ENCODE peak calls at places on chromosome 12, in four cellular contexts. One of them, this sample, is unnamed.

GRCh38 chr12:16599081-16599480 is 6.9 kb downstream of the LMO3 start:
- DNase-seq in adipocyte: no peak
- DNase-seq in colonic mucosa: no peak
- DNase-seq in CD8-positive, alpha-beta memory T cell: no peak
- DNase-seq in this sample: no peak

GRCh38 chr12:30965613-30965985 is 39.1 kb downstream of the TSPAN11 start:
- DNase-seq in adipocyte: no peak
- DNase-seq in colonic mucosa: no peak
- DNase-seq in CD8-positive, alpha-beta memory T cell: no peak
- DNase-seq in this sample: no peak

GRCh38 chr12:112870267-112870980 is 36.3 kb upstream of the OAS1 start:
- DNase-seq in adipocyte: no peak
- DNase-seq in colonic mucosa: no peak
- DNase-seq in CD8-positive, alpha-beta memory T cell: no peak
- DNase-seq in this sample: no peak

GRCh38 chr12:42652048-42652447 is 62.5 kb upstream of the PRICKLE1 start:
- DNase-seq in adipocyte: no peak
- DNase-seq in colonic mucosa: no peak
- DNase-seq in CD8-positive, alpha-beta memory T cell: no peak
- DNase-seq in this sample: peak; percentile 16

GRCh38 chr12:26711569-26711968 is 121.4 kb downstream of the ITPR2 start:
- DNase-seq in adipocyte: peak; percentile 24
- DNase-seq in colonic mucosa: no peak
- DNase-seq in CD8-positive, alpha-beta memory T cell: no peak
- DNase-seq in this sample: no peak

GRCh38 chr12:47193066-47193465 is 113.3 kb upstream of the AMIGO2 start:
- DNase-seq in adipocyte: no peak
- DNase-seq in colonic mucosa: no peak
- DNase-seq in CD8-positive, alpha-beta memory T cell: peak; percentile 23
- DNase-seq in this sample: no peak

GRCh38 chr12:124581299-124581698 is 13.9 kb upstream of the NCOR2 start:
- DNase-seq in adipocyte: no peak
- DNase-seq in colonic mucosa: no peak
- DNase-seq in CD8-positive, alpha-beta memory T cell: no peak
- DNase-seq in this sample: no peak

GRCh38 chr12:89574736-89575208 is 48.9 kb upstream of the POC1B start:
- DNase-seq in adipocyte: peak; percentile 81
- DNase-seq in colonic mucosa: no peak
- DNase-seq in CD8-positive, alpha-beta memory T cell: no peak
- DNase-seq in this sample: peak; percentile 86

GRCh38 chr12:84697141-84697540 is 215.5 kb downstream of the SLC6A15 start:
- DNase-seq in adipocyte: peak; percentile 59
- DNase-seq in colonic mucosa: no peak
- DNase-seq in CD8-positive, alpha-beta memory T cell: no peak
- DNase-seq in this sample: peak; percentile 18

GRCh38 chr12:58459191-58459590 is 461.1 kb downstream of the LRIG3 start:
- DNase-seq in adipocyte: peak; percentile 3
- DNase-seq in colonic mucosa: no peak
- DNase-seq in CD8-positive, alpha-beta memory T cell: no peak
- DNase-seq in this sample: no peak

GRCh38 chr12:6375269-6376078 is at the start of gene SCNN1A:
- DNase-seq in adipocyte: no peak
- DNase-seq in colonic mucosa: peak; percentile 92
- DNase-seq in CD8-positive, alpha-beta memory T cell: no peak
- DNase-seq in this sample: peak; percentile 43

GRCh38 chr12:76158518-76159321 is 74.2 kb upstream of the NAP1L1 start:
- DNase-seq in adipocyte: peak; percentile 62
- DNase-seq in colonic mucosa: peak; percentile 45
- DNase-seq in CD8-positive, alpha-beta memory T cell: peak; percentile 26
- DNase-seq in this sample: peak; percentile 89

GRCh38 chr12:114408881-114409795 is 3.2 kb upstream of the TBX5 start:
- DNase-seq in adipocyte: no peak
- DNase-seq in colonic mucosa: no peak
- DNase-seq in CD8-positive, alpha-beta memory T cell: no peak
- DNase-seq in this sample: peak; percentile 21

GRCh38 chr12:26239127-26239500 is 43.7 kb downstream of the SSPN start:
- DNase-seq in adipocyte: no peak
- DNase-seq in colonic mucosa: no peak
- DNase-seq in CD8-positive, alpha-beta memory T cell: no peak
- DNase-seq in this sample: no peak

GRCh38 chr12:94207467-94208432 is 59.4 kb downstream of the PLXNC1 start:
- DNase-seq in adipocyte: peak; percentile 35
- DNase-seq in colonic mucosa: no peak
- DNase-seq in CD8-positive, alpha-beta memory T cell: no peak
- DNase-seq in this sample: peak; percentile 23

GRCh38 chr12:92735131-92735721 is 32.4 kb downstream of the PLEKHG7 start:
- DNase-seq in adipocyte: peak; percentile 92
- DNase-seq in colonic mucosa: no peak
- DNase-seq in CD8-positive, alpha-beta memory T cell: no peak
- DNase-seq in this sample: peak; percentile 94

GRCh38 chr12:80352476-80352875 is 91.6 kb upstream of the PTPRQ start:
- DNase-seq in adipocyte: peak; percentile 30
- DNase-seq in colonic mucosa: no peak
- DNase-seq in CD8-positive, alpha-beta memory T cell: no peak
- DNase-seq in this sample: peak; percentile 12

GRCh38 chr12:128811806-128812205 is 12.0 kb downstream of the SLC15A4 start:
- DNase-seq in adipocyte: no peak
- DNase-seq in colonic mucosa: no peak
- DNase-seq in CD8-positive, alpha-beta memory T cell: no peak
- DNase-seq in this sample: no peak

GRCh38 chr12:2231011-2231595 is 178.3 kb downstream of the CACNA1C start:
- DNase-seq in adipocyte: no peak
- DNase-seq in colonic mucosa: no peak
- DNase-seq in CD8-positive, alpha-beta memory T cell: no peak
- DNase-seq in this sample: no peak